ENCODE peak calls at places on chromosomes 4 and X, in seven cellular contexts. One of them, this sample, is unnamed.
A peak's percentile ranks its signal among the peaks of the same experiment; 100 is the strongest.

GRCh38 chr4:113838421-113838820 is 76.9 kb upstream of the CAMK2D start:
- DNase-seq in BE2C: no peak
- DNase-seq in epithelial cell of esophagus: no peak
- DNase-seq in lung: no peak
- DNase-seq in ovary: no peak
- DNase-seq in ascending aorta: no peak
- DNase-seq in cardiac fibroblast: no peak
- DNase-seq in this sample: no peak

GRCh38 chr4:30553721-30554120 is 166.4 kb upstream of the PCDH7 start:
- DNase-seq in BE2C: no peak
- DNase-seq in epithelial cell of esophagus: no peak
- DNase-seq in lung: no peak
- DNase-seq in ovary: no peak
- DNase-seq in ascending aorta: no peak
- DNase-seq in cardiac fibroblast: no peak
- DNase-seq in this sample: no peak

GRCh38 chr4:139749313-139749712 is 83.7 kb downstream of the MGST2 start:
- DNase-seq in BE2C: no peak
- DNase-seq in epithelial cell of esophagus: no peak
- DNase-seq in lung: no peak
- DNase-seq in ovary: no peak
- DNase-seq in ascending aorta: no peak
- DNase-seq in cardiac fibroblast: no peak
- DNase-seq in this sample: no peak

GRCh38 chrX:131792356-131792749 is 230.7 kb upstream of the STK26 start:
- DNase-seq in BE2C: no peak
- DNase-seq in epithelial cell of esophagus: no peak
- DNase-seq in lung: peak; percentile 91
- DNase-seq in ovary: peak; percentile 95
- DNase-seq in ascending aorta: peak; percentile 72
- DNase-seq in cardiac fibroblast: no peak
- DNase-seq in this sample: peak; percentile 58

GRCh38 chr4:70365479-70365878 is 4.9 kb downstream of the SMR3A start:
- DNase-seq in BE2C: peak; percentile 3
- DNase-seq in epithelial cell of esophagus: peak; percentile 98
- DNase-seq in lung: no peak
- DNase-seq in ovary: no peak
- DNase-seq in ascending aorta: no peak
- DNase-seq in cardiac fibroblast: peak; percentile 0
- DNase-seq in this sample: no peak

GRCh38 chr4:2290974-2291704 is 29.2 kb upstream of the MXD4 start:
- DNase-seq in BE2C: peak; percentile 4
- DNase-seq in epithelial cell of esophagus: no peak
- DNase-seq in lung: no peak
- DNase-seq in ovary: no peak
- DNase-seq in ascending aorta: no peak
- DNase-seq in cardiac fibroblast: no peak
- DNase-seq in this sample: no peak

GRCh38 chr4:153618831-153619230 is 65.2 kb upstream of the TLR2 start:
- DNase-seq in BE2C: no peak
- DNase-seq in epithelial cell of esophagus: peak; percentile 32
- DNase-seq in lung: no peak
- DNase-seq in ovary: no peak
- DNase-seq in ascending aorta: no peak
- DNase-seq in cardiac fibroblast: no peak
- DNase-seq in this sample: no peak

GRCh38 chrX:102934624-102935023 is 2.4 kb upstream of the RAB40AL start:
- DNase-seq in BE2C: peak; percentile 8
- DNase-seq in epithelial cell of esophagus: peak; percentile 35
- DNase-seq in lung: no peak
- DNase-seq in ovary: no peak
- DNase-seq in ascending aorta: no peak
- DNase-seq in cardiac fibroblast: peak; percentile 51
- DNase-seq in this sample: no peak

GRCh38 chrX:70754169-70754843 is 154.2 kb downstream of the TEX11 start:
- DNase-seq in BE2C: no peak
- DNase-seq in epithelial cell of esophagus: no peak
- DNase-seq in lung: no peak
- DNase-seq in ovary: no peak
- DNase-seq in ascending aorta: no peak
- DNase-seq in cardiac fibroblast: no peak
- DNase-seq in this sample: no peak

GRCh38 chr4:169492436-169493163 is 119.8 kb downstream of the NEK1 start:
- DNase-seq in BE2C: peak; percentile 43
- DNase-seq in epithelial cell of esophagus: peak; percentile 57
- DNase-seq in lung: no peak
- DNase-seq in ovary: no peak
- DNase-seq in ascending aorta: no peak
- DNase-seq in cardiac fibroblast: peak; percentile 71
- DNase-seq in this sample: no peak

GRCh38 chrX:102138064-102138463 is 4.2 kb downstream of the TCEAL6 start:
- DNase-seq in BE2C: no peak
- DNase-seq in epithelial cell of esophagus: no peak
- DNase-seq in lung: no peak
- DNase-seq in ovary: no peak
- DNase-seq in ascending aorta: no peak
- DNase-seq in cardiac fibroblast: no peak
- DNase-seq in this sample: no peak

GRCh38 chr4:110275871-110276270 is 77.5 kb upstream of the ELOVL6 start:
- DNase-seq in BE2C: no peak
- DNase-seq in epithelial cell of esophagus: peak; percentile 28
- DNase-seq in lung: no peak
- DNase-seq in ovary: no peak
- DNase-seq in ascending aorta: no peak
- DNase-seq in cardiac fibroblast: peak; percentile 63
- DNase-seq in this sample: no peak

GRCh38 chrX:17527135-17527701 is 152.2 kb downstream of the NHS start:
- DNase-seq in BE2C: no peak
- DNase-seq in epithelial cell of esophagus: no peak
- DNase-seq in lung: peak; percentile 60
- DNase-seq in ovary: no peak
- DNase-seq in ascending aorta: peak; percentile 9
- DNase-seq in cardiac fibroblast: no peak
- DNase-seq in this sample: peak; percentile 26

GRCh38 chrX:119539872-119540271 is 25.3 kb downstream of the STEEP1 start:
- DNase-seq in BE2C: no peak
- DNase-seq in epithelial cell of esophagus: no peak
- DNase-seq in lung: no peak
- DNase-seq in ovary: no peak
- DNase-seq in ascending aorta: no peak
- DNase-seq in cardiac fibroblast: no peak
- DNase-seq in this sample: no peak

GRCh38 chr4:15233626-15234025 is 194.2 kb upstream of the C1QTNF7 start:
- DNase-seq in BE2C: no peak
- DNase-seq in epithelial cell of esophagus: no peak
- DNase-seq in lung: no peak
- DNase-seq in ovary: no peak
- DNase-seq in ascending aorta: no peak
- DNase-seq in cardiac fibroblast: peak; percentile 18
- DNase-seq in this sample: no peak

GRCh38 chr4:80360102-80360501 is 24.6 kb downstream of the CFAP299 start:
- DNase-seq in BE2C: no peak
- DNase-seq in epithelial cell of esophagus: no peak
- DNase-seq in lung: no peak
- DNase-seq in ovary: no peak
- DNase-seq in ascending aorta: no peak
- DNase-seq in cardiac fibroblast: no peak
- DNase-seq in this sample: no peak

GRCh38 chr4:83334425-83335241 is at the start of gene HPSE:
- DNase-seq in BE2C: peak; percentile 80
- DNase-seq in epithelial cell of esophagus: peak; percentile 87
- DNase-seq in lung: peak; percentile 93
- DNase-seq in ovary: peak; percentile 87
- DNase-seq in ascending aorta: peak; percentile 54
- DNase-seq in cardiac fibroblast: peak; percentile 54
- DNase-seq in this sample: peak; percentile 34

GRCh38 chrX:120736989-120737388 is 107.1 kb upstream of the C1GALT1C1 start:
- DNase-seq in BE2C: no peak
- DNase-seq in epithelial cell of esophagus: peak; percentile 58
- DNase-seq in lung: no peak
- DNase-seq in ovary: no peak
- DNase-seq in ascending aorta: no peak
- DNase-seq in cardiac fibroblast: peak; percentile 56
- DNase-seq in this sample: no peak

GRCh38 chr4:169143335-169143734 is 127.4 kb downstream of the SH3RF1 start:
- DNase-seq in BE2C: no peak
- DNase-seq in epithelial cell of esophagus: no peak
- DNase-seq in lung: no peak
- DNase-seq in ovary: no peak
- DNase-seq in ascending aorta: no peak
- DNase-seq in cardiac fibroblast: no peak
- DNase-seq in this sample: peak; percentile 63

GRCh38 chr4:86044593-86044985 is 315.3 kb downstream of the MAPK10 start:
- DNase-seq in BE2C: no peak
- DNase-seq in epithelial cell of esophagus: no peak
- DNase-seq in lung: no peak
- DNase-seq in ovary: no peak
- DNase-seq in ascending aorta: no peak
- DNase-seq in cardiac fibroblast: no peak
- DNase-seq in this sample: no peak

GRCh38 chr4:700587-701264 is 4.9 kb upstream of the PCGF3 start:
- DNase-seq in BE2C: no peak
- DNase-seq in epithelial cell of esophagus: no peak
- DNase-seq in lung: no peak
- DNase-seq in ovary: no peak
- DNase-seq in ascending aorta: no peak
- DNase-seq in cardiac fibroblast: no peak
- DNase-seq in this sample: no peak

GRCh38 chr4:72701987-72702819 is 133.2 kb upstream of the ADAMTS3 start:
- DNase-seq in BE2C: peak; percentile 58
- DNase-seq in epithelial cell of esophagus: peak; percentile 58
- DNase-seq in lung: no peak
- DNase-seq in ovary: peak; percentile 42
- DNase-seq in ascending aorta: no peak
- DNase-seq in cardiac fibroblast: peak; percentile 83
- DNase-seq in this sample: peak; percentile 12

GRCh38 chr4:73127839-73128448 is 58.4 kb upstream of the COX18 start:
- DNase-seq in BE2C: peak; percentile 29
- DNase-seq in epithelial cell of esophagus: peak; percentile 39
- DNase-seq in lung: no peak
- DNase-seq in ovary: no peak
- DNase-seq in ascending aorta: no peak
- DNase-seq in cardiac fibroblast: peak; percentile 43
- DNase-seq in this sample: no peak

GRCh38 chrX:135432453-135432852 is 10.7 kb downstream of the SMIM10L2A start:
- DNase-seq in BE2C: no peak
- DNase-seq in epithelial cell of esophagus: no peak
- DNase-seq in lung: no peak
- DNase-seq in ovary: peak; percentile 11
- DNase-seq in ascending aorta: no peak
- DNase-seq in cardiac fibroblast: no peak
- DNase-seq in this sample: no peak

GRCh38 chr4:164542431-164542830 is 211.5 kb upstream of the SMIM31 start:
- DNase-seq in BE2C: no peak
- DNase-seq in epithelial cell of esophagus: no peak
- DNase-seq in lung: no peak
- DNase-seq in ovary: no peak
- DNase-seq in ascending aorta: no peak
- DNase-seq in cardiac fibroblast: no peak
- DNase-seq in this sample: no peak

GRCh38 chrX:39158801-39159657 is 357.8 kb downstream of the MID1IP1 start:
- DNase-seq in BE2C: peak; percentile 71
- DNase-seq in epithelial cell of esophagus: no peak
- DNase-seq in lung: peak; percentile 27
- DNase-seq in ovary: no peak
- DNase-seq in ascending aorta: no peak
- DNase-seq in cardiac fibroblast: peak; percentile 14
- DNase-seq in this sample: peak; percentile 78

GRCh38 chrX:12790878-12791252 is 347 bp upstream of the PRPS2 start:
- DNase-seq in BE2C: no peak
- DNase-seq in epithelial cell of esophagus: no peak
- DNase-seq in lung: no peak
- DNase-seq in ovary: no peak
- DNase-seq in ascending aorta: no peak
- DNase-seq in cardiac fibroblast: no peak
- DNase-seq in this sample: no peak
- H3K4me3 ChIP-seq in BE2C: peak overlapping the region; percentile 63
- H3K4me3 ChIP-seq in epithelial cell of esophagus: peak overlapping the region; percentile 56
- H3K4me3 ChIP-seq in lung: peak overlapping the region; percentile 73
- H3K4me3 ChIP-seq in ovary: peak overlapping the region; percentile 69
- H3K4me3 ChIP-seq in ascending aorta: peak overlapping the region; percentile 57
- H3K4me3 ChIP-seq in cardiac fibroblast: peak overlapping the region; percentile 80
- H3K4me3 ChIP-seq in this sample: peak overlapping the region; percentile 71

GRCh38 chrX:40733691-40734090 is 1.7 kb downstream of the MED14 start:
- DNase-seq in BE2C: no peak
- DNase-seq in epithelial cell of esophagus: no peak
- DNase-seq in lung: no peak
- DNase-seq in ovary: no peak
- DNase-seq in ascending aorta: no peak
- DNase-seq in cardiac fibroblast: no peak
- DNase-seq in this sample: no peak

GRCh38 chrX:40736170-40736505 is 796 bp upstream of the MED14 start:
- DNase-seq in BE2C: no peak
- DNase-seq in epithelial cell of esophagus: no peak
- DNase-seq in lung: no peak
- DNase-seq in ovary: no peak
- DNase-seq in ascending aorta: no peak
- DNase-seq in cardiac fibroblast: no peak
- DNase-seq in this sample: no peak

GRCh38 chrX:40729923-40730584 is 5.3 kb downstream of the MED14 start:
- DNase-seq in BE2C: no peak
- DNase-seq in epithelial cell of esophagus: no peak
- DNase-seq in lung: no peak
- DNase-seq in ovary: no peak
- DNase-seq in ascending aorta: no peak
- DNase-seq in cardiac fibroblast: no peak
- DNase-seq in this sample: no peak

GRCh38 chrX:40734956-40735317 is 405 bp downstream of the MED14 start:
- DNase-seq in BE2C: no peak
- DNase-seq in epithelial cell of esophagus: peak; percentile 9
- DNase-seq in lung: no peak
- DNase-seq in ovary: peak; percentile 51
- DNase-seq in ascending aorta: no peak
- DNase-seq in cardiac fibroblast: no peak
- DNase-seq in this sample: no peak

GRCh38 chrX:40735318-40736169 is at the start of gene MED14:
- DNase-seq in BE2C: peak; percentile 90
- DNase-seq in epithelial cell of esophagus: peak; percentile 88
- DNase-seq in lung: peak; percentile 86
- DNase-seq in ovary: peak; percentile 92
- DNase-seq in ascending aorta: peak; percentile 79
- DNase-seq in cardiac fibroblast: peak; percentile 85
- DNase-seq in this sample: peak; percentile 48
- TF ChIP-seq CTCF in BE2C: peak; percentile 56
- TF ChIP-seq CTCF in epithelial cell of esophagus: peak; percentile 55
- TF ChIP-seq CTCF in lung: peak; percentile 34
- TF ChIP-seq CTCF in ovary: peak; percentile 75
- TF ChIP-seq CTCF in ascending aorta: peak; percentile 37
- TF ChIP-seq CTCF in cardiac fibroblast: peak; percentile 44
- TF ChIP-seq CTCF in this sample: peak; percentile 66

GRCh38 chrX:41009816-41010187 is 75.4 kb upstream of the USP9X start:
- DNase-seq in BE2C: no peak
- DNase-seq in epithelial cell of esophagus: no peak
- DNase-seq in lung: no peak
- DNase-seq in ovary: no peak
- DNase-seq in ascending aorta: no peak
- DNase-seq in cardiac fibroblast: no peak
- DNase-seq in this sample: no peak
- H3K4me3 ChIP-seq in BE2C: peak overlapping the region; percentile 25
- H3K4me3 ChIP-seq in epithelial cell of esophagus: peak overlapping the region; percentile 18
- H3K4me3 ChIP-seq in lung: no peak overlapping the region
- H3K4me3 ChIP-seq in ovary: no peak overlapping the region
- H3K4me3 ChIP-seq in ascending aorta: peak overlapping the region; percentile 47
- H3K4me3 ChIP-seq in cardiac fibroblast: peak overlapping the region; percentile 28
- H3K4me3 ChIP-seq in this sample: no peak overlapping the region

GRCh38 chr4:124943938-124944337 is 231.4 kb upstream of the ANKRD50 start:
- DNase-seq in BE2C: no peak
- DNase-seq in epithelial cell of esophagus: no peak
- DNase-seq in lung: no peak
- DNase-seq in ovary: no peak
- DNase-seq in ascending aorta: no peak
- DNase-seq in cardiac fibroblast: no peak
- DNase-seq in this sample: no peak
- TF ChIP-seq CTCF in BE2C: peak; percentile 47
- TF ChIP-seq CTCF in epithelial cell of esophagus: peak; percentile 38
- TF ChIP-seq CTCF in lung: no peak
- TF ChIP-seq CTCF in ovary: no peak
- TF ChIP-seq CTCF in ascending aorta: no peak
- TF ChIP-seq CTCF in cardiac fibroblast: no peak
- TF ChIP-seq CTCF in this sample: no peak